ENCODE peak calls at places on chromosome 11, in ten cellular contexts. O is chondrocyte, X is WERI-Rb-1, I is BJ, Q is GM10248, K is stomach, L is epithelial cell of proximal tubule, Y is adrenal gland, M is heart left ventricle, Z is upper lobe of right lung. N is an unnamed sample.
A peak's percentile ranks its signal among the peaks of the same experiment; 100 is the strongest.

GRCh38 chr11:69212121-69213110 is 56.7 kb downstream of the SMIM38 start:
- DNase-seq in O (no peak), X (no peak), I (no peak), Q (no peak), K (peak; percentile 17), L (no peak), Y (no peak), M (no peak), Z (peak; percentile 58), N (no peak)

GRCh38 chr11:76782526-76783293 is 446 bp upstream of the TSKU start:
- DNase-seq in O (peak; percentile 98), X (peak; percentile 99), I (peak; percentile 70), Q (peak; percentile 62), K (peak; percentile 82), L (no peak), Y (peak; percentile 84), M (peak; percentile 90), Z (peak; percentile 91), N (peak; percentile 85)

GRCh38 chr11:70913715-70914231 is 338.6 kb downstream of the SHANK2 start:
- DNase-seq in O (no peak), X (no peak), I (no peak), Q (no peak), K (peak; percentile 40), L (no peak), Y (no peak), M (no peak), Z (peak; percentile 68), N (peak; percentile 57)

GRCh38 chr11:113193894-113194293 is 120.5 kb upstream of the TTC12 start:
- DNase-seq in O (no peak), X (no peak), I (no peak), Q (no peak), K (peak; percentile 50), L (no peak), Y (peak; percentile 87), M (no peak), Z (no peak), N (no peak)

GRCh38 chr11:128886401-128887119 is 4.6 kb upstream of the KCNJ5 start:
- DNase-seq in O (no peak), X (peak; percentile 50), I (no peak), Q (no peak), K (peak; percentile 71), L (no peak), Y (peak; percentile 34), M (no peak), Z (no peak), N (no peak)

GRCh38 chr11:116148645-116149044 is 624.1 kb downstream of the BUD13 start:
- DNase-seq in O (no peak), X (no peak), I (no peak), Q (no peak), K (no peak), L (no peak), Y (no peak), M (no peak), Z (no peak), N (no peak)

GRCh38 chr11:45208135-45208534 is 61.7 kb downstream of the PRDM11 start:
- DNase-seq in O (no peak), X (no peak), I (no peak), Q (no peak), K (no peak), L (no peak), Y (no peak), M (no peak), Z (no peak), N (no peak)

GRCh38 chr11:66489636-66490035 is 9.4 kb downstream of the DPP3 start:
- DNase-seq in O (no peak), X (peak; percentile 87), I (no peak), Q (no peak), K (no peak), L (no peak), Y (no peak), M (peak; percentile 19), Z (no peak), N (no peak)

GRCh38 chr11:1469911-1470680 is 16.5 kb downstream of the MOB2 start:
- DNase-seq in O (no peak), X (no peak), I (no peak), Q (no peak), K (no peak), L (no peak), Y (no peak), M (peak; percentile 18), Z (no peak), N (peak; percentile 24)

GRCh38 chr11:20367313-20367948 is 3.9 kb downstream of the HTATIP2 start:
- DNase-seq in O (no peak), X (no peak), I (peak; percentile 82), Q (no peak), K (peak; percentile 43), L (peak; percentile 72), Y (peak; percentile 86), M (no peak), Z (no peak), N (no peak)

GRCh38 chr11:70082829-70083228 is 4.7 kb downstream of the ANO1 start:
- DNase-seq in O (no peak), X (peak; percentile 37), I (no peak), Q (no peak), K (no peak), L (no peak), Y (no peak), M (no peak), Z (no peak), N (no peak)

GRCh38 chr11:106724293-106724892 is 293.9 kb downstream of the GUCY1A2 start:
- DNase-seq in O (no peak), X (no peak), I (no peak), Q (no peak), K (no peak), L (no peak), Y (no peak), M (no peak), Z (no peak), N (no peak)

GRCh38 chr11:101127699-101128570 is 1.7 kb downstream of the PGR start:
- DNase-seq in O (no peak), X (peak; percentile 23), I (no peak), Q (peak; percentile 13), K (peak; percentile 26), L (no peak), Y (peak; percentile 39), M (peak; percentile 47), Z (peak; percentile 65), N (peak; percentile 45)

GRCh38 chr11:1194977-1195689 is 27.7 kb upstream of the MUC5B start:
- DNase-seq in O (peak; percentile 88), X (no peak), I (no peak), Q (no peak), K (peak; percentile 26), L (no peak), Y (no peak), M (no peak), Z (peak; percentile 52), N (peak; percentile 28)

DNA sequence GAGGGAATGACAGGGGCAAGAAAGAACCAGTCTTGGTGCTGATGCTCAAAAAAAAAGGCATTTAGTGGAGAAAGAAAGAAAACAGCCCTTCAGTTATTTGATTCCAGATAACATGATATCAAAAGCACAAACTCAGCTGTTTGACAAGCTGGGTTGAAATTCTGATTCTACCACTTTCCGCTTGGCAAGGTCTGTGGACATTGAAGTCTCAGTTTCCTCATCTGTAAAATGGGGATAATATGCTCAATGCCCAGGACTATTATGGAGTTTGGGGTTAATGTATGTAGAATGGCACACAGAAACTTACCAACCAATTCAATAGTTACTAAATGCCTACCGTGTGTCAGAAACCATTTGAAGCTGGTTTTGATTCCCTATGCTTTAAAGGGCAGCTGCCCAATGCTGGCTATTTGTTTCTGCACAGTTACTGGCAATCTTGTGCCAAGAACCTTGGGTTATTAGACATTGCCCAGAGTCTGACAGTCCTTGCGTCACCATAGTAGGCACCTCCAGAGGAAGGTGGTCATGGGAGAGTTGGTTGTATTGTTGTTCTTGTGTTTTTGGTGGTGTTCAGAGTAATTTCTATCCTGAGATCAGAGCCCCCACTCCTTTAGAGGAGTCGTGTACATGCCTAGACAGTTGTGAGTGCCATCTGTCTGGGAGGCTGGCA is 19.5 kb downstream of the ELF5 start:
- DNase-seq in O (no peak), X (no peak), I (no peak), Q (no peak), K (no peak), L (no peak), Y (no peak), M (no peak), Z (no peak), N (no peak)
- TF ChIP-seq CTCF in O (no peak), X (no peak), I (no peak), Q (no peak), K (no peak), L (no peak), Y (no peak), M (no peak), Z (no peak), N (no peak)

GRCh38 chr11:12279672-12280108 is 97.7 kb upstream of the PARVA start:
- DNase-seq in O (no peak), X (no peak), I (no peak), Q (no peak), K (peak; percentile 23), L (no peak), Y (no peak), M (no peak), Z (no peak), N (no peak)
- TF ChIP-seq CTCF in O (no peak), X (no peak), I (no peak), Q (no peak), K (no peak), L (no peak), Y (no peak), M (no peak), Z (no peak), N (no peak)

GRCh38 chr11:4748435-4748834 is 21.3 kb downstream of the OR51F1 start:
- DNase-seq in O (no peak), X (no peak), I (no peak), Q (no peak), K (no peak), L (no peak), Y (no peak), M (no peak), Z (no peak), N (no peak)

GRCh38 chr11:4751201-4751600 is 18.5 kb downstream of the OR51F1 start:
- DNase-seq in O (no peak), X (no peak), I (no peak), Q (no peak), K (no peak), L (no peak), Y (no peak), M (no peak), Z (no peak), N (no peak)
- TF ChIP-seq CTCF in O (no peak), X (no peak), I (no peak), Q (no peak), K (no peak), L (no peak), Y (no peak), M (no peak), Z (no peak), N (no peak)

GRCh38 chr11:111301004-111301839 is 2.9 kb downstream of the POU2AF3 start:
- DNase-seq in O (no peak), X (no peak), I (no peak), Q (no peak), K (peak; percentile 63), L (no peak), Y (no peak), M (no peak), Z (no peak), N (no peak)
- TF ChIP-seq CTCF in O (no peak), X (no peak), I (no peak), Q (no peak), K (no peak), L (no peak), Y (no peak), M (no peak), Z (no peak), N (no peak)